ENCODE peak calls at places on chromosomes 1 and 21, in nine cellular contexts. One of them, this sample, is unnamed.

GRCh38 chr1:117605164-117605810 is 561 bp upstream of the TENT5C start:
- DNase-seq in A549: no peak
- DNase-seq in bronchial epithelial cell: no peak
- DNase-seq in mucosa of descending colon: peak
- DNase-seq in progenitor cell of endocrine pancreas: no peak
- DNase-seq in GM23338: peak
- DNase-seq in MCF 10A: peak
- DNase-seq in astrocyte of the cerebellum: no peak
- DNase-seq in cardiac fibroblast: peak
- DNase-seq in this sample: no peak

GRCh38 chr21:37552496-37553399 is 186.2 kb downstream of the DYRK1A start:
- DNase-seq in cardiac fibroblast: no peak
- DNase-seq in bronchial epithelial cell: no peak
- DNase-seq in progenitor cell of endocrine pancreas: no peak
- DNase-seq in GM23338: no peak
- DNase-seq in A549: no peak
- DNase-seq in MCF 10A: no peak
- DNase-seq in mucosa of descending colon: no peak
- DNase-seq in astrocyte of the cerebellum: no peak
- DNase-seq in this sample: no peak

GRCh38 chr1:42422672-42423236 is 33.1 kb downstream of the ZMYND12 start:
- DNase-seq in GM23338: no peak
- DNase-seq in A549: no peak
- DNase-seq in bronchial epithelial cell: no peak
- DNase-seq in mucosa of descending colon: no peak
- DNase-seq in progenitor cell of endocrine pancreas: no peak
- DNase-seq in MCF 10A: no peak
- DNase-seq in astrocyte of the cerebellum: no peak
- DNase-seq in cardiac fibroblast: no peak
- DNase-seq in this sample: no peak

GRCh38 chr1:205346956-205347574 is 9.7 kb downstream of the KLHDC8A start:
- DNase-seq in mucosa of descending colon: no peak
- DNase-seq in MCF 10A: no peak
- DNase-seq in astrocyte of the cerebellum: no peak
- DNase-seq in bronchial epithelial cell: peak
- DNase-seq in cardiac fibroblast: no peak
- DNase-seq in GM23338: peak
- DNase-seq in A549: peak
- DNase-seq in progenitor cell of endocrine pancreas: no peak
- DNase-seq in this sample: no peak

GRCh38 chr1:30133414-30134055 is 589.9 kb downstream of the MATN1 start:
- DNase-seq in MCF 10A: no peak
- DNase-seq in GM23338: no peak
- DNase-seq in bronchial epithelial cell: no peak
- DNase-seq in progenitor cell of endocrine pancreas: no peak
- DNase-seq in mucosa of descending colon: no peak
- DNase-seq in cardiac fibroblast: no peak
- DNase-seq in astrocyte of the cerebellum: no peak
- DNase-seq in A549: no peak
- DNase-seq in this sample: no peak

GRCh38 chr1:32014937-32015363 is 1.3 kb downstream of the KHDRBS1 start:
- DNase-seq in GM23338: no peak
- DNase-seq in astrocyte of the cerebellum: no peak
- DNase-seq in cardiac fibroblast: no peak
- DNase-seq in bronchial epithelial cell: peak
- DNase-seq in mucosa of descending colon: no peak
- DNase-seq in MCF 10A: no peak
- DNase-seq in progenitor cell of endocrine pancreas: no peak
- DNase-seq in A549: no peak
- DNase-seq in this sample: no peak

GRCh38 chr1:220888665-220888986 is 9.4 kb downstream of the HLX start:
- DNase-seq in mucosa of descending colon: no peak
- DNase-seq in A549: no peak
- DNase-seq in MCF 10A: no peak
- DNase-seq in GM23338: peak
- DNase-seq in bronchial epithelial cell: no peak
- DNase-seq in progenitor cell of endocrine pancreas: no peak
- DNase-seq in cardiac fibroblast: no peak
- DNase-seq in astrocyte of the cerebellum: no peak
- DNase-seq in this sample: no peak

GRCh38 chr1:226364129-226364899 is 43.6 kb downstream of the PARP1 start:
- DNase-seq in GM23338: no peak
- DNase-seq in astrocyte of the cerebellum: no peak
- DNase-seq in mucosa of descending colon: no peak
- DNase-seq in bronchial epithelial cell: no peak
- DNase-seq in MCF 10A: no peak
- DNase-seq in A549: no peak
- DNase-seq in cardiac fibroblast: peak
- DNase-seq in progenitor cell of endocrine pancreas: no peak
- DNase-seq in this sample: no peak

GRCh38 chr1:50502147-50502546 is 78.9 kb upstream of the DMRTA2 start:
- DNase-seq in astrocyte of the cerebellum: no peak
- DNase-seq in bronchial epithelial cell: no peak
- DNase-seq in cardiac fibroblast: no peak
- DNase-seq in progenitor cell of endocrine pancreas: no peak
- DNase-seq in mucosa of descending colon: no peak
- DNase-seq in MCF 10A: no peak
- DNase-seq in A549: no peak
- DNase-seq in GM23338: no peak
- DNase-seq in this sample: no peak

GRCh38 chr1:234386122-234386521 is 12.9 kb downstream of the COA6 start:
- DNase-seq in MCF 10A: no peak
- DNase-seq in progenitor cell of endocrine pancreas: no peak
- DNase-seq in mucosa of descending colon: no peak
- DNase-seq in A549: no peak
- DNase-seq in bronchial epithelial cell: no peak
- DNase-seq in astrocyte of the cerebellum: no peak
- DNase-seq in cardiac fibroblast: no peak
- DNase-seq in GM23338: no peak
- DNase-seq in this sample: no peak

GRCh38 chr1:2380816-2381591 is 10.3 kb downstream of the MORN1 start:
- DNase-seq in A549: no peak
- DNase-seq in cardiac fibroblast: no peak
- DNase-seq in MCF 10A: no peak
- DNase-seq in GM23338: no peak
- DNase-seq in bronchial epithelial cell: no peak
- DNase-seq in mucosa of descending colon: peak
- DNase-seq in astrocyte of the cerebellum: no peak
- DNase-seq in progenitor cell of endocrine pancreas: no peak
- DNase-seq in this sample: no peak

DNA sequence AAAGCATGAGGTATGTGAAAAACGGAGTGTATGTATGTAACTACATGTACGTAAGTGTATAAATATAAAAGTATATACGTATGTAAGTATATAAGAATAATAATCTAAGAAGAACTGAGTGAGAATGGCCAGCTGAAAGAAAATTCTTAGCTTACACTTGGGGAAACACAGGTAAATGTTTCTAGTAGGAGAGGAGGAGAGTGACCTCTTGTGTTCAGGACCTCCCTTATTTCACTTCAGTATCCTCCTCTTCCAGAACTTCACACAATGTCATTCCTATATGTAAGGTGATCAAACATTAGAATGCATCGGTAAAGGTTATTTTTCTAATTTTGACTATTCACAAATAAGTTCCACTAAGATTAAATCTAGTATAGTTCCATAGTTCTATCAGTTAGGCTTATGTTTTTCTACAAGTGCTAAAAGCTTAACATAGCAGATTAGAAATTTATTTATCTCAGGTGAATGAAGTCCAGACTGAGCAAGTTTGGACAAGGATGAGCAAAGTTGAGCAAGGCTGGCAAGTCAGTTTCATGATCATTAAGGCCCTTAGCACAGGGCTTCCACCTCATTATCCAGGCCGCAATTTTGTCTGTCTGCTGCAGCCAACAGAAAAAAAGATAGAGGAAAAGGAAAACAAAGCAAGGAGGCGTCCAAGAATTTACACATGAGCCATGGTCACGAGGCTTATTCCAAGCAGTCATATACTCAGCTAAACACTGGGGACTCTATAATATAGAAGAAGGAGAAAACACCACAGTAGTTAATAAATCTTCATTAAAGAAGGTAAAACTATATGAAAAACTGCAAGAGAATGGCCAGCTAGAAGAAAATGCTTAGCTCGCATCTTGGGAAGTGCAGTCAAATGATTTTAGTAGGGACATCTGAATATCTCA is 7.1 kb upstream of the MROH9 start:
- DNase-seq in cardiac fibroblast: peak
- DNase-seq in A549: peak
- DNase-seq in progenitor cell of endocrine pancreas: no peak
- DNase-seq in MCF 10A: peak
- DNase-seq in bronchial epithelial cell: peak
- DNase-seq in astrocyte of the cerebellum: no peak
- DNase-seq in GM23338: peak
- DNase-seq in mucosa of descending colon: no peak
- DNase-seq in this sample: no peak
- TF ChIP-seq CTCF in cardiac fibroblast: no peak
- TF ChIP-seq CTCF in A549: no peak
- TF ChIP-seq CTCF in progenitor cell of endocrine pancreas: peak
- TF ChIP-seq CTCF in MCF 10A: peak
- TF ChIP-seq CTCF in bronchial epithelial cell: no peak
- TF ChIP-seq CTCF in astrocyte of the cerebellum: no peak
- TF ChIP-seq CTCF in GM23338: peak
- TF ChIP-seq CTCF in mucosa of descending colon: no peak
- TF ChIP-seq CTCF in this sample: no peak

GRCh38 chr21:39850333-39850732 is 16.9 kb upstream of the PCP4 start:
- DNase-seq in astrocyte of the cerebellum: no peak
- DNase-seq in progenitor cell of endocrine pancreas: no peak
- DNase-seq in cardiac fibroblast: no peak
- DNase-seq in MCF 10A: no peak
- DNase-seq in A549: no peak
- DNase-seq in mucosa of descending colon: no peak
- DNase-seq in bronchial epithelial cell: no peak
- DNase-seq in GM23338: no peak
- DNase-seq in this sample: no peak

GRCh38 chr21:39852726-39853510 is 14.3 kb upstream of the PCP4 start:
- DNase-seq in bronchial epithelial cell: no peak
- DNase-seq in MCF 10A: no peak
- DNase-seq in A549: no peak
- DNase-seq in progenitor cell of endocrine pancreas: no peak
- DNase-seq in cardiac fibroblast: no peak
- DNase-seq in mucosa of descending colon: no peak
- DNase-seq in astrocyte of the cerebellum: no peak
- DNase-seq in GM23338: no peak
- DNase-seq in this sample: no peak

GRCh38 chr21:39851219-39851618 is 16.0 kb upstream of the PCP4 start:
- DNase-seq in astrocyte of the cerebellum: no peak
- DNase-seq in MCF 10A: no peak
- DNase-seq in mucosa of descending colon: no peak
- DNase-seq in cardiac fibroblast: no peak
- DNase-seq in bronchial epithelial cell: no peak
- DNase-seq in progenitor cell of endocrine pancreas: no peak
- DNase-seq in GM23338: no peak
- DNase-seq in A549: no peak
- DNase-seq in this sample: no peak

GRCh38 chr21:39852021-39852721 is 15.1 kb upstream of the PCP4 start:
- DNase-seq in bronchial epithelial cell: no peak
- DNase-seq in MCF 10A: no peak
- DNase-seq in cardiac fibroblast: no peak
- DNase-seq in A549: no peak
- DNase-seq in mucosa of descending colon: no peak
- DNase-seq in GM23338: no peak
- DNase-seq in progenitor cell of endocrine pancreas: no peak
- DNase-seq in astrocyte of the cerebellum: no peak
- DNase-seq in this sample: no peak

GRCh38 chr21:39854572-39854971 is 12.7 kb upstream of the PCP4 start:
- DNase-seq in astrocyte of the cerebellum: no peak
- DNase-seq in bronchial epithelial cell: no peak
- DNase-seq in MCF 10A: no peak
- DNase-seq in A549: no peak
- DNase-seq in cardiac fibroblast: no peak
- DNase-seq in mucosa of descending colon: no peak
- DNase-seq in GM23338: peak
- DNase-seq in progenitor cell of endocrine pancreas: no peak
- DNase-seq in this sample: no peak
- TF ChIP-seq CTCF in astrocyte of the cerebellum: no peak
- TF ChIP-seq CTCF in bronchial epithelial cell: no peak
- TF ChIP-seq CTCF in MCF 10A: no peak
- TF ChIP-seq CTCF in A549: no peak
- TF ChIP-seq CTCF in cardiac fibroblast: no peak
- TF ChIP-seq CTCF in mucosa of descending colon: no peak
- TF ChIP-seq CTCF in GM23338: peak
- TF ChIP-seq CTCF in progenitor cell of endocrine pancreas: no peak
- TF ChIP-seq CTCF in this sample: no peak

DNA sequence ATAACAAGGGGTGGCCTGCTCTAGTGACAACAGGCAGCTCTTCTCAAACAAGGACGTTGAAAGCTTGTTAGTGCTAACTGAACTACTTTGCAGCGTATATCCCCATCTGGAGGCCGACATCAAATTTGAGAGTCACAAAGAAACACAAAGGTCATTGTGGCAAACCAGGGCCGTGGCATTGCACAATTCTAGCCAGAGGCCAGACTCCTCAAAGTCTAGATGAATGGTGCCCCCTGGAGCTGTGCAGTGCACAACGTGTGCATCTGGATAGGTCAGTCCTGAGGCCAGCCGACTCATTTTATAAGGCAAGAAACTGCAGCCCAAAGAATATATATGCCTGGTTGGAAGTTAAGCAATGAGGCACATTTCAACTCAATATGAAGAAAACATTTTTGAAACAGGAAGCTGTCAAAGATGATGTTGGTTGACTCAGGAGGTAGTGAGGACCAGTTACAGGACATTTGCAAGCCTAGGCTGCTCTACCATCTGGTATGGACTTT is 459.3 kb upstream of the RUNX1 start:
- DNase-seq in progenitor cell of endocrine pancreas: no peak
- DNase-seq in mucosa of descending colon: peak
- DNase-seq in astrocyte of the cerebellum: no peak
- DNase-seq in GM23338: peak
- DNase-seq in MCF 10A: peak
- DNase-seq in bronchial epithelial cell: peak
- DNase-seq in cardiac fibroblast: peak
- DNase-seq in A549: peak
- DNase-seq in this sample: peak
- TF ChIP-seq CTCF in progenitor cell of endocrine pancreas: no peak
- TF ChIP-seq CTCF in mucosa of descending colon: no peak
- TF ChIP-seq CTCF in astrocyte of the cerebellum: no peak
- TF ChIP-seq CTCF in GM23338: peak
- TF ChIP-seq CTCF in MCF 10A: no peak
- TF ChIP-seq CTCF in bronchial epithelial cell: peak
- TF ChIP-seq CTCF in cardiac fibroblast: peak
- TF ChIP-seq CTCF in A549: no peak
- TF ChIP-seq CTCF in this sample: peak

DNA sequence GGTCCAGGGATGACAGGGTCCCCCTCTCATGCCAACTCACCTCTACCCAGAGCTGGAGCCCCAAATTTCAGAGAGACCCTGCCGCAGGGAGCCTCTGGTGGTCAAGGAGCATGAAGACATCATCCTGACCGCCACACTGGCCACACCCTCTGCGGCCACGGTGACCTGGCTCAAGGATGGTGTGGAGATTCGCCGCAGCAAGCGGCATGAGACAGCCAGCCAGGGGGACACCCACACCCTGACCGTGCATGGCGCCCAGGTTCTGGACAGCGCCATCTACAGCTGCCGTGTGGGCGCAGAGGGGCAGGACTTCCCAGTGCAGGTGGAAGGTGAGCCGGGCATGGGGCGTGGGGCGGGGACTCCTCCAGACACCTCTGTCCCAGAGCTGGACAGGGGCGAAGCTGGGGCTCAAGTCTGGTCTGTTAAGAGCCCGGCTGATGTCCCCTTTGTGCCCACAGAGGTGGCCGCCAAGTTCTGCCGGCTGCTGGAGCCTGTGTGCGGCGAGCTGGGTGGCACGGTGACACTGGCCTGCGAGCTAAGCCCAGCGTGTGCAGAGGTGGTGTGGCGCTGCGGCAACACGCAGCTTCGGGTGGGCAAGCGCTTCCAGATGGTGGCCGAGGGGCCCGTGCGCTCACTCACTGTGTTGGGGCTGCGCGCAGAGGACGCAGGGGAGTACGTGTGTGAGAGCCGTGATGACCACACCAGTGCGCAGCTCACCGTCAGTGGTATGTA is 66.0 kb downstream of the OBSCN start:
- DNase-seq in MCF 10A: no peak
- DNase-seq in GM23338: peak
- DNase-seq in progenitor cell of endocrine pancreas: peak
- DNase-seq in bronchial epithelial cell: no peak
- DNase-seq in cardiac fibroblast: no peak
- DNase-seq in mucosa of descending colon: no peak
- DNase-seq in astrocyte of the cerebellum: no peak
- DNase-seq in A549: no peak
- DNase-seq in this sample: no peak
- TF ChIP-seq CTCF in MCF 10A: peak
- TF ChIP-seq CTCF in GM23338: peak
- TF ChIP-seq CTCF in progenitor cell of endocrine pancreas: no peak
- TF ChIP-seq CTCF in bronchial epithelial cell: no peak
- TF ChIP-seq CTCF in cardiac fibroblast: no peak
- TF ChIP-seq CTCF in mucosa of descending colon: no peak
- TF ChIP-seq CTCF in astrocyte of the cerebellum: no peak
- TF ChIP-seq CTCF in A549: no peak
- TF ChIP-seq CTCF in this sample: no peak

This sample was measured in Calu3.